ENCODE peak calls at places on chromosomes 3 and 15, in four cellular contexts. H is PC-3; X is left ventricle myocardium inferior; U is CD8-positive, alpha-beta T cell. I is an unnamed sample.

GRCh38 chr3:52091566-52092290 is 35.4 kb upstream of the DUSP7 start:
- DNase-seq in H (no peak), X (peak; percentile 2), U (no peak), I (no peak)

GRCh38 chr3:172836390-172836997 is 86.0 kb downstream of the ECT2 start:
- DNase-seq in H (peak; percentile 63), X (no peak), U (no peak), I (peak; percentile 57)

GRCh38 chr3:160105902-160106584 is 117.4 kb downstream of the IL12A start:
- DNase-seq in H (no peak), X (no peak), U (no peak), I (no peak)

GRCh38 chr15:77659350-77660321 is 26.9 kb upstream of the LINGO1 start:
- DNase-seq in H (peak; percentile 60), X (peak; percentile 34), U (no peak), I (peak; percentile 56)

GRCh38 chr15:99446565-99447496 is 119.0 kb upstream of the MEF2A start:
- DNase-seq in H (no peak), X (no peak), U (no peak), I (no peak)

GRCh38 chr3:55662683-55663082 is 175.6 kb upstream of the WNT5A start:
- DNase-seq in H (peak; percentile 75), X (no peak), U (no peak), I (no peak)

GRCh38 chr15:66936115-66936863 is 129.1 kb upstream of the SMAD3 start:
- DNase-seq in H (no peak), X (peak; percentile 67), U (no peak), I (no peak)

GRCh38 chr3:172107403-172107802 is 68.0 kb downstream of the FNDC3B start:
- DNase-seq in H (no peak), X (no peak), U (peak; percentile 60), I (no peak)

GRCh38 chr3:129837057-129837631 is 56.4 kb downstream of the TMCC1 start:
- DNase-seq in H (no peak), X (no peak), U (no peak), I (no peak)

GRCh38 chr15:93037341-93038063 is 51.5 kb downstream of the RGMA start:
- DNase-seq in H (no peak), X (peak; percentile 69), U (no peak), I (no peak)

GRCh38 chr3:156317457-156317856 is 197.1 kb downstream of the KCNAB1 start:
- DNase-seq in H (peak; percentile 87), X (no peak), U (no peak), I (no peak)

GRCh38 chr3:63908081-63908736 is 4.0 kb downstream of the SCAANT1 start:
- DNase-seq in H (no peak), X (no peak), U (no peak), I (no peak)

GRCh38 chr3:182568756-182569155 is 224.5 kb upstream of the ATP11B start:
- DNase-seq in H (no peak), X (no peak), U (no peak), I (no peak)

GRCh38 chr3:79139395-79140060 is 628.3 kb downstream of the ROBO1 start:
- DNase-seq in H (no peak), X (no peak), U (no peak), I (no peak)

GRCh38 chr15:39720721-39721611 is 61.7 kb downstream of the FSIP1 start:
- DNase-seq in H (peak; percentile 61), X (no peak), U (no peak), I (no peak)

GRCh38 chr3:143824675-143825074 is 23.6 kb downstream of the SLC9A9 start:
- DNase-seq in H (no peak), X (no peak), U (no peak), I (no peak)

GRCh38 chr3:86937306-86937791 is 53.6 kb downstream of the VGLL3 start:
- DNase-seq in H (no peak), X (peak; percentile 21), U (no peak), I (no peak)

GRCh38 chr3:156150434-156151066 is 30.2 kb downstream of the KCNAB1 start:
- DNase-seq in H (peak; percentile 82), X (no peak), U (no peak), I (peak; percentile 34)

GRCh38 chr15:75235760-75236729 is 22.1 kb upstream of the GOLGA6C start:
- DNase-seq in H (no peak), X (peak; percentile 55), U (no peak), I (no peak)

GRCh38 chr3:13574798-13575451 is 26.0 kb downstream of the FBLN2 start:
- DNase-seq in H (no peak), X (no peak), U (no peak), I (no peak)

GRCh38 chr3:141394560-141394959 is 26.3 kb downstream of the ZBTB38 start:
- DNase-seq in H (no peak), X (no peak), U (no peak), I (no peak)

GRCh38 chr15:98914626-98915025 is 93.0 kb downstream of the PGPEP1L start:
- DNase-seq in H (peak; percentile 86), X (no peak), U (no peak), I (no peak)

GRCh38 chr15:64521726-64522164 is 61.4 kb downstream of the ZNF609 start:
- DNase-seq in H (peak; percentile 72), X (peak; percentile 44), U (no peak), I (peak; percentile 24)

GRCh38 chr3:35679409-35680080 is 40.2 kb downstream of the ARPP21 start:
- DNase-seq in H (no peak), X (no peak), U (no peak), I (no peak)

GRCh38 chr3:34312684-34313083 is 514.3 kb downstream of the PDCD6IP start:
- DNase-seq in H (no peak), X (no peak), U (no peak), I (no peak)

GRCh38 chr3:178182337-178182761 is 353.9 kb upstream of the KCNMB2 start:
- DNase-seq in H (no peak), X (no peak), U (no peak), I (no peak)

GRCh38 chr15:82569834-82570233 is 29.6 kb upstream of the RPS17 start:
- DNase-seq in H (no peak), X (no peak), U (no peak), I (no peak)

GRCh38 chr3:126300761-126301481 is 56.3 kb downstream of the KLF15 start:
- DNase-seq in H (no peak), X (peak; percentile 62), U (no peak), I (no peak)

GRCh38 chr3:170563712-170564423 is 22.0 kb downstream of the SLC7A14 start:
- DNase-seq in H (peak; percentile 14), X (no peak), U (no peak), I (no peak)

GRCh38 chr3:147507638-147508286 is 98.6 kb downstream of the ZIC1 start:
- DNase-seq in H (no peak), X (no peak), U (no peak), I (no peak)

GRCh38 chr3:150528359-150528797 is 17.9 kb downstream of the SERP1 start:
- DNase-seq in H (peak; percentile 56), X (no peak), U (no peak), I (no peak)
- TF ChIP-seq CTCF in H (peak; percentile 61), X (peak; percentile 43), U (peak; percentile 67), I (peak; percentile 62)

DNA sequence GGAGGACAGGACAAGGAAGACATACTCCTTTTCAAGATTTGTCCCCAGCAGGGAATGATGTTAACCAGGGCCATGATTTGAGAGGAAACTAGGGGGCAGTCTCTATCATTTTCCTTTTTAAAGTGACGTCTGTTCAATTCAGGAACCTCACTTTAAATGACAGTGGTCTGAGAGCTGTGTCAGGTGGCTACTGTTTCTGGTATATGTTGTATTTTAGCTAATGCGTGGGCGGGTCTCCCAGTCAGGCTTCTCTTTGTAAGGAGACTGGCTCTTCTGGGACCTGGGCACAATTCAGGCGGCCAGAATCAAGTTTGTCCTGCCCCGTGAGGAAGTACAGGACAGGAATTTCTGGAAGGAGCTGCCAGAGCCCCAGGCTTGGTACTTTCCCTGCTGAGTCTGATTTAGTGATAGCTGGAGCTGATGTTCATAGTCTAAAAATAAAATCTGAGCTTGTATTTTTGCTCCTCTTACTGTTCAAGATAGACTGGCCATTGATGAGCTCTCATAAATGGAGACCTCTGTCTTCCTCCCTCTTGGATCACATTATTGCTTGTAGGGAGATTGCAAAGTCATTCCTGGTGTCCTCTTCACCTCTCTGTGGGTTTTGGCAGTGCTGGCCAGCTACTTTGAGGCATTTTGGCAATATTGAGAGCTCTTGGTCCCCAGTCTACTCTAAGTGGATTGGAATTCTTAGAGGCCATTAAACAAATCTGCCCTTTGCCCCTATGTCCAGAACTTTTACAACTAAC is 25.6 kb downstream of the SQOR start:
- DNase-seq in H (no peak), X (no peak), U (no peak), I (no peak)
- TF ChIP-seq CTCF in H (no peak), X (no peak), U (no peak), I (no peak)

GRCh38 chr15:62927196-62927595 is 115.4 kb upstream of the TPM1 start:
- DNase-seq in H (no peak), X (no peak), U (no peak), I (no peak)

GRCh38 chr15:62925875-62926274 is 116.7 kb upstream of the TPM1 start:
- DNase-seq in H (no peak), X (no peak), U (no peak), I (no peak)

GRCh38 chr15:62931650-62932049 is 110.9 kb upstream of the TPM1 start:
- DNase-seq in H (no peak), X (no peak), U (no peak), I (no peak)

GRCh38 chr15:62928996-62929350 is 113.6 kb upstream of the TPM1 start:
- DNase-seq in H (peak; percentile 86), X (no peak), U (no peak), I (no peak)

DNA sequence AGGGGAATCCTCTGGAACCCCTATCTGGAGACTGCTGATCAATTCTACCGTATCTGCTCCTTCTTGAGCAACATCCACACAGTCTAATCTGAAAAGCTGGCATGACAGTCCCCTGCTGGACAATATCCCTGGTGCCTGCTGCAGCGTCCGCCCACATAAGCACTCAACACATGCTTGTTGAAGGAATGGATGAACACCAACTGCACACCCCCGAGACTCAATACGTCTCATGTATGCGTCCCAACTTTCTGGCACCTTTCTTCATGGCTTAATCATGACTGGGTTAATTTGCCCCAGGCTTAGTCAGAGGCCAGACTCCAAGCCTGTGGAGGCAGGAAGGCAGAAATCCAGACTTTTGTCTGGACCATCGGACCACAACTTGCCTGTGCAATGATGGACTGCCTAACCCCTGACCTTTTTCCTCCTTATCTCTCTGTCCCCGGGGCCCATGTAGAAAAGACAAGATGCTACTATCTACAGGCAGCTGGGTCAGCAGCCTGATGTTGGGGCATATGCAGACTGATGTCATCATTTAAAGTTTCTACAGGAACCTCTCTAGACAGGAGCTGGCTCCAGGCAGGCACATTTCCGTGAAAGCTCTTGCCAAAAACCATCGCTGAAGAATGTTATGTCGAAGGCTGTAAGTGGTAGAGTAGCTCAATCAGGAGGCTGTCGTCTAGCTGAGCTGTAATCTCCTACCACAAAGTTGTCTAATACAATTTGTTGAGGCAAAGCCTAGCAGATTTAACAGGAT is 114.1 kb upstream of the TPM1 start:
- DNase-seq in H (peak; percentile 6), X (no peak), U (no peak), I (no peak)
- TF ChIP-seq CTCF in H (no peak), X (peak; percentile 39), U (no peak), I (peak; percentile 20)

DNA sequence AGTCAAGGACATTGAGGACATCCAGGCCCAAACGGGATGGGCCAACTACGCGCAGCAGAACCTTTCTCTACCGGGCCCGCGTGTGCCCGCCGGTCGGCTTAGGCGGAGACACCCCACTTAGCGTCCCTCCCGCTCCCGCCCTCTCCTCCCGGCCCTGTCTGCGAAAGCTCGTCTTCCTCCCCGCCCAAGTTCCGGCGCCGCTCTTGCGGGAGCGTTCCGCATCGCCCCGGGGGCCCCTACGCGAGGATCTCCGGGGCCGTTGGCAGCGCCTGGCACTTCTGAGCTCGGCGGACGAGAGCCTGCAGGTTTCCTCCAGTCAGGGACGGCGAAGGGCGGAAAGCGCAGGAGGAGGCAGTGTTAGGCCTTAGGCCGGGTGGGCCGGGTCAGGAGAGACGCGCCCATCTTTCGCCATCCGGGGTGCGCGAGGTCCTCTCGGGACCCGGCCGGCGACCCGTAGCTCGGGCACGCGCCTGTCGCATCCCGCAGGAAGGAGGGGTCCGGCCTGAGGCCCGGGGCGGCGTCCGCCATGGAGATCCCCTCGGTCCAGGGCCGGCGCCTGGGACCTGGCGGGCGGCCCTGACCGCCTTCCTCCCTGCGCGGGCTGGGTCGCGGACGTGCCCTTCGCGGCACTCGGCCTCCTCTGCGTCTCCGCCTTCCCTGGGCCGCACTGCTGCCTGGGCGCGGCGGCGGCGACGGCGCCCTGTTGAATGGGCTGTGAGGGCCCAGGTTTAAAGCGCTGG is at the start of gene FEM1B:
- DNase-seq in H (peak; percentile 83), X (peak; percentile 91), U (peak; percentile 91), I (peak; percentile 75)
- TF ChIP-seq CTCF in H (no peak), X (peak; percentile 54), U (no peak), I (no peak)

I was measured in neural crest cell.